ENCODE peak calls at places on chromosomes 1 and 21, in five cellular contexts. Z is K562, A is NT2/D1, J is upper lobe of left lung, R is posterior vena cava. L is an unnamed sample.

GRCh38 chr1:26907071-26907922 is 6.5 kb downstream of the NR0B2 start:
- DNase-seq in A (no peak), J (peak; percentile 77), R (peak; percentile 80), Z (peak; percentile 51), L (no peak)

GRCh38 chr1:80994934-80995333 is 805.8 kb upstream of the ADGRL2 start:
- DNase-seq in Z (no peak), R (no peak), A (peak; percentile 8), J (no peak), L (no peak)

GRCh38 chr1:2125375-2126211 is 69.0 kb downstream of the FAAP20 start:
- DNase-seq in A (no peak), J (no peak), Z (no peak), R (peak; percentile 65), L (no peak)

GRCh38 chr1:14740016-14740415 is 141.5 kb downstream of the KAZN start:
- DNase-seq in R (no peak), A (no peak), J (no peak), Z (no peak), L (no peak)

GRCh38 chr1:198088360-198089071 is 68.3 kb upstream of the NEK7 start:
- DNase-seq in J (peak; percentile 24), R (no peak), Z (no peak), A (peak; percentile 16), L (no peak)

GRCh38 chr21:45537746-45538291 is 4.4 kb downstream of the SLC19A1 start:
- DNase-seq in Z (no peak), R (peak; percentile 68), A (no peak), J (peak; percentile 18), L (no peak)

GRCh38 chr21:42071146-42071737 is at the start of gene UMODL1:
- DNase-seq in J (no peak), A (no peak), Z (no peak), R (peak; percentile 57), L (no peak)

GRCh38 chr1:246005067-246005466 is 502.0 kb downstream of the SMYD3 start:
- DNase-seq in A (no peak), J (no peak), Z (no peak), R (no peak), L (no peak)

GRCh38 chr21:38039369-38039768 is 123.1 kb upstream of the KCNJ6 start:
- DNase-seq in A (no peak), Z (peak; percentile 42), R (no peak), J (no peak), L (no peak)

GRCh38 chr1:205248793-205249601 is 21.3 kb downstream of the TMCC2 start:
- DNase-seq in R (peak; percentile 85), A (no peak), J (peak; percentile 56), Z (peak; percentile 69), L (no peak)

GRCh38 chr1:180143359-180143758 is 11.3 kb upstream of the QSOX1 start:
- DNase-seq in J (no peak), A (no peak), Z (no peak), R (no peak), L (no peak)

GRCh38 chr1:115214098-115214497 is 124.0 kb downstream of the NGF start:
- DNase-seq in R (no peak), A (no peak), J (no peak), Z (no peak), L (no peak)

GRCh38 chr1:8552820-8553397 is 235.0 kb downstream of the SLC45A1 start:
- DNase-seq in A (no peak), Z (no peak), J (no peak), R (no peak), L (no peak)

GRCh38 chr1:245704341-245704740 is 549.6 kb downstream of the KIF26B start:
- DNase-seq in Z (no peak), J (no peak), A (no peak), R (no peak), L (no peak)

GRCh38 chr21:41478319-41479177 is 29.4 kb downstream of the TMPRSS2 start:
- DNase-seq in J (peak; percentile 88), Z (no peak), R (no peak), A (no peak), L (no peak)

GRCh38 chr1:55129194-55129728 is 85.9 kb downstream of the USP24 start:
- DNase-seq in A (no peak), R (peak; percentile 81), J (peak; percentile 23), Z (no peak), L (no peak)

GRCh38 chr1:115153966-115154557 is 64.8 kb upstream of the TSPAN2 start:
- DNase-seq in R (no peak), Z (no peak), J (no peak), A (no peak), L (no peak)